ENCODE peak calls at places on chromosomes 7 and 10, in four cellular contexts. O, E, S and D are unnamed samples.

GRCh38 chr10:34916368-34916767 is 101.3 kb upstream of the PARD3 start:
- DNase-seq in O (no peak), S (no peak), E (no peak), D (no peak)

GRCh38 chr10:84613336-84614021 is 285.1 kb downstream of the CCSER2 start:
- DNase-seq in S (peak), E (no peak), O (peak), D (peak)

GRCh38 chr7:122219253-122219865 is 75.3 kb upstream of the AASS start:
- DNase-seq in S (no peak), E (no peak), O (no peak), D (peak)

GRCh38 chr10:24983946-24984345 is 31.5 kb upstream of the PRTFDC1 start:
- DNase-seq in S (no peak), E (no peak), O (no peak), D (no peak)

GRCh38 chr10:123021517-123021916 is 12.7 kb downstream of the ACADSB start:
- DNase-seq in O (no peak), S (no peak), E (no peak), D (peak)

GRCh38 chr7:98627062-98627790 is 10.1 kb downstream of the NPTX2 start:
- DNase-seq in S (no peak), E (no peak), O (no peak), D (no peak)

GRCh38 chr10:3784510-3785250 is at the start of gene KLF6:
- DNase-seq in O (no peak), S (peak), E (no peak), D (no peak)

GRCh38 chr10:87712913-87713616 is 53.4 kb downstream of the PAPSS2 start:
- DNase-seq in S (no peak), E (no peak), O (no peak), D (no peak)

GRCh38 chr10:115093776-115094361 is 704 bp downstream of the ATRNL1 start:
- DNase-seq in O (peak), S (no peak), E (no peak), D (no peak)

GRCh38 chr7:130486963-130487324 is 4.9 kb upstream of the MEST start:
- DNase-seq in S (no peak), O (no peak), E (no peak), D (no peak)

GRCh38 chr10:1662361-1663025 is 74.8 kb downstream of the ADARB2 start:
- DNase-seq in E (no peak), S (no peak), O (no peak), D (no peak)

DNA sequence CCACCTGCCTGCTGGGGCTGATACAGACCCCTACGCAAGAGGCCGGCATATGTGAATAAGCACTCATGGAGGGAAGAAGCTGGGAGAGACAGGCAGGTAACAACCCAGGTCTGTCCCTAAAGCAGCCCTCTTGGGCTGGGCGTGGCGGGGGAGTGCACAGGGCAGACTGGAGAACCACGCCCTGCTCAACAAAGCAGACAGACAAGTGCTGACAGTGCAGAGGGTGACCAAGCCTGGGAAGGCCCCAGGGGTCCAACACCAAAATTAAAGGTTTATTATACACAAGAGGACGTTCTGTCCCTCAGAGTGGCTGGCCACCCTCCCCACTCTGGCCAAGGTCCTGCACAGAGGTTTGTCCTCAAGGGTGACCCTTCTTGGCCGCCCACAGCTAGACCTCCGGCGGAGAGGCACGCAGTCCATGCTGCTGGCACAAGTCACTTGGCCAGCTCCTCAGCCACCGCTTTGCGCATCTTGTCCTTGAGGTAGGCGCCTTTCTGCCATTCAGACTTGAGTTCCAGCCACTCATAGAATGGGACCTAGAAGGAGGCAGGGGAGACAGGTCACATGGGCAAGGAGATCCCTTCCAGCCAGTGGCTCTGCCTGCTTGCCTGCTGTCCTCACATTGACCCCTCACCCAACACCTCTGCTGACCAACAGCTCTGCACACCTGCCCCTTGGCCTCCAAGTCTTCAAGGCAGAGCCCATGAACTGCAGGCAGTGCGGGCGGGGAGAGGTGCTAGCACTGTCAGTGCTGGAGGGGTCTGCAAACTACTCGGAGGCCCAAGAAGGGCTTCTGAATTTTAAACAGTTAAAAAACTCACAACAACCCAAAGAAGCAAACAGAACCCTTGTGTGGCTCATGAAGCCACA is 11.4 kb upstream of the NACAD start:
- DNase-seq in O (no peak), S (no peak), E (no peak), D (no peak)
- TF ChIP-seq CBFB in O (no peak), S (no peak), E (no peak), D (no peak)

DNA sequence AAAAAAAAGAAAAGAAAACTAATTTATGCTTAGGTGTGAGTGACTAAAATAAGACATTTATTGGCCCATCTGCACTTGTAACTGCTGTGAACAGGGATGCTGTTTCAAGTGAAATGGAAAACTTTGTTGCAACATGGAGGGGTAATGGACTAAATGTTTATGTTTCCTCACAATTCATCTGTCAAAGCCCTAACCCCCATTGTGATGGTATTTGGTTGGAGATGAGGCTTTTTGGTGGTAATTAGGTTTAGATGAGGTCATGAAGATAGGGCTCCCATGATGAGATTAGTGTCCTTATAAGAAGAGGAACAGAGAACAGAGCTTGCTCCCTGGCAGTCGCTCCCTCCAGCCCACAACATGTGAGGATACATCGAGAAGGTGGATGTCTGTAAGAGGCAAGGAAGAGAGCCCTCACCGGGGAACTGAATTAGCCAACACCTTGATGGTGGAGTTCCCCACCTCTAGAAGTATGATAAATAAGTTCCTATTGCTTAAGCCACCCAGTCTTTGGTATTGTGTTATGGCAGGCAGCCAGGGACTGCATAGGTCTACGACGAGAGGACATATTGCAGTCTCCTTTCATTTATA is 28.6 kb upstream of the VCL start:
- DNase-seq in O (no peak), S (no peak), E (no peak), D (no peak)
- TF ChIP-seq CBFB in O (no peak), S (no peak), E (no peak), D (no peak)

DNA sequence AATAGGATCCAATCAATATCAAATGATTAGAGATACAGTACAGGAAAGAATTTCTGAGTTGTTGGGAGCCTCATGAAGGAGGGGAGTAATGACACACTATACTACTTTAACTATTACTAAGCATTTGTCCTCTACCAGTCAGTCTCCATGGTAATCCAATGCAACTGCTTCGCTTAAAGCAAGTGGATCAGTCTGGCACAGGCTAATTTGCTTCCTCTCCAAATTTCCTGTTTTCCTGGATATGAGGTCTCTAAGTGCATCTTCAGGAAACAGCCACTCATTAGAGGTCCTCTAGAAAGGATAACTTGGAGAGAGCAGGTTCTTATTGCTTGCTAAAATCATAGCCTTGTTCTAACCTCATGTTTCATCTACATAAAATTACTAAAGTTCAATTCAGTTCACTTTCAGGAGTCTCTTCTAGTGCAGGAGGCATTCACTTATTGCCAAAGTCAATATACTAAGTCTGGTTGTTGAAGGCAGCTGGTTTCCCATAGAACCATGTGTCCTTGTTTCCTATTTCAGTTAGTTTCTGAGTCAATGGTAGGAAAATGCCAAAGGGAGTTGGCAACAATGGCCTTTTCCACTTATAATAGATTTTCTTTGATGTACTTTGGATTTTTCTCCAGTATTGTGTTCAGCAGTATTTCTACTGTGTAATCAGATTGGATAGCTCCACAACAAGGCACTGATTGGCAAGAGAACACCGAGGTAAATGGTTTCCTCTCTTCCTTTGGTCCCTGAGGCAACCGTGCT is 8.2 kb upstream of the SEPTIN7 start:
- DNase-seq in E (no peak), S (no peak), O (no peak), D (no peak)
- TF ChIP-seq CBFB in E (no peak), S (no peak), O (no peak), D (no peak)

GRCh38 chr7:2560175-2560695 is 1.5 kb downstream of the IQCE start:
- DNase-seq in O (no peak), S (no peak), E (no peak), D (no peak)
- TF ChIP-seq CBFB in O (no peak), S (no peak), E (no peak), D (no peak)

GRCh38 chr7:96161897-96162296 is 160.0 kb downstream of the SLC25A13 start:
- DNase-seq in S (no peak), O (no peak), E (no peak), D (no peak)
- TF ChIP-seq CBFB in S (no peak), O (no peak), E (no peak), D (no peak)

DNA sequence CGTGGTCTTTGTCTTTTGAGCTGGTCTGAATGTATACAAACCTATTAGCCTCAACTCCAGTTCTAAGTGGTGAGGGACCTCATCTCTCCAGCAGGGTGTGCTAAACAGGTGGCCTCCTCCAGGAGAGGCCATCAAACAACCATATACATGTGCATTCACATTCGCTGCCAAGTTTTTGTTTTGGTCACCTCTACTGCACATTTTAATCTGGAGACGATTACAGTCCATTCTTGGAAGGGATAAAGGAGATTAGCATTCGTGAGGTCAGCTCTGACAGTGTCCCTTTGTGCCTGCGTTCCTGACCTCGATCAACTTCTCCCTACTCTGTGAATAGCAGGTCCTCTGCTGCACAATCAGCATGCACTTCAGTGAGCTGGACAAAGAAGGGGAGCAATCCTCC is 60.8 kb downstream of the RHOBTB1 start:
- DNase-seq in E (no peak), O (no peak), S (peak), D (peak)
- TF ChIP-seq CBFB in E (no peak), O (no peak), S (no peak), D (no peak)

DNA sequence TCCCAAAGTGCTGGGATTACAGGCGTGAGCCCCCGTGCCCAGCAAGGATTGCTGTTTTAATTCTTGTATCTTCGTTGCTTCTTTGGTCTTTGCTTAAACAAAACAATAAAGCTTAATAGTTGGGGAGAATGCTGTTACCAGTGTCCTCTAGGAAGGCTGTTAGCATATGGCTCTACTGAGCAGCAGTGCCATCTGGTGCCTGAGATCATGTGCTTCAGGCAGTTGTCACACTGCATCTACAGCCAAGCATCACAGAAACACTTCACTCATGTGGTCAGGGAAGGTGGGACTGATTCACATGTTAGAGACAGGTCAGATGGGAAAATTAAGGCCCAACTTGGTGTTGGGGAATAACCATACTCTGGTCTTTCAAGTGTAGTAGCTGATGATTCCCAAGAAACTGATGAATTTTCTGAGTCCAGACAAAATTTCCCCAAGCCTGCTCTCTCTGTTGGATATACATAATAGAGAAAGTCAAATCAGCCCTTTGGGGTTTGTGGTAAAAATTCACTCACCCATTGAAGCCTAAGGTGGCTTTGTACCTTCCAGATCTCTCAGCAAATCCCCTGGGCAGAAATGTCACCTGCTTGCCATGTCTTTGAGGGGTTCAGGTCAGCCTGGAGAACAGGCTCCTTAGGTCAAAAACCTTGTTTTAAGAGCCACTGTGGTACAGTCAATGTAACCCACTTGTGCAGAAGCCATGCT is 28.4 kb downstream of the UBE2D4 start:
- DNase-seq in E (peak), O (peak), S (peak), D (peak)
- TF ChIP-seq CBFB in E (no peak), O (no peak), S (no peak), D (no peak)

GRCh38 chr7:23315366-23315765 is 16.2 kb downstream of the MALSU1 start:
- DNase-seq in E (no peak), S (no peak), O (no peak), D (no peak)
- TF ChIP-seq CBFB in E (no peak), S (no peak), O (no peak), D (no peak)

GRCh38 chr10:4984971-4985594 is 18.6 kb downstream of the AKR1C2 start:
- DNase-seq in O (no peak), S (no peak), E (no peak), D (peak)
- TF ChIP-seq CBFB in O (no peak), S (no peak), E (no peak), D (no peak)